ENCODE peak calls at places on chromosomes 13 and 19, in ten cellular contexts. L, Q, D, W, E, I, P, F, A and J are unnamed samples.

GRCh38 chr13:77300176-77301141 is 26.4 kb downstream of the MYCBP2 start:
- DNase-seq in L (no peak), D (no peak), F (no peak), P (no peak), A (no peak), E (no peak), W (peak), Q (no peak), I (peak), J (no peak)

GRCh38 chr19:38686530-38686888 is 39.1 kb downstream of the ACTN4 start:
- DNase-seq in A (no peak), I (no peak), Q (no peak), D (no peak), E (peak), P (no peak), W (peak), F (no peak), L (no peak), J (no peak)

GRCh38 chr19:10052602-10053360 is 33.3 kb upstream of the SHFL start:
- DNase-seq in W (no peak), I (no peak), P (no peak), D (no peak), Q (no peak), E (no peak), F (no peak), L (no peak), A (no peak), J (no peak)

GRCh38 chr13:20219585-20219984 is 12.5 kb downstream of the GJB6 start:
- DNase-seq in W (no peak), L (no peak), P (no peak), D (no peak), E (no peak), A (no peak), Q (no peak), F (no peak), I (no peak), J (no peak)

GRCh38 chr19:56356944-56357343 is 36.4 kb downstream of the ZNF582 start:
- DNase-seq in F (no peak), E (no peak), I (no peak), W (no peak), D (no peak), L (no peak), Q (no peak), P (no peak), A (no peak), J (no peak)

GRCh38 chr19:47411101-47411500 is 8.2 kb downstream of the MEIS3 start:
- DNase-seq in L (no peak), E (no peak), Q (no peak), W (no peak), A (no peak), D (no peak), F (peak), P (no peak), I (no peak), J (no peak)

GRCh38 chr13:42110410-42111155 is 62.1 kb downstream of the DGKH start:
- DNase-seq in I (peak), Q (no peak), W (peak), F (no peak), D (no peak), A (no peak), E (no peak), P (peak), L (no peak), J (no peak)

GRCh38 chr13:26456578-26457119 is 100.8 kb upstream of the WASF3 start:
- DNase-seq in D (no peak), P (no peak), E (no peak), I (no peak), W (no peak), F (no peak), A (no peak), L (no peak), Q (no peak), J (no peak)

GRCh38 chr19:43562698-43563241 is 12.6 kb downstream of the XRCC1 start:
- DNase-seq in A (peak), F (peak), D (no peak), P (no peak), L (peak), Q (peak), E (peak), I (peak), W (peak), J (no peak)

GRCh38 chr19:56946164-56946563 is 105.6 kb upstream of the PEG3 start:
- DNase-seq in F (no peak), A (no peak), I (no peak), L (no peak), Q (no peak), E (no peak), P (no peak), D (no peak), W (no peak), J (no peak)

GRCh38 chr13:79973533-79973963 is 367.4 kb downstream of the SPRY2 start:
- DNase-seq in A (no peak), Q (no peak), L (peak), P (no peak), E (peak), D (no peak), I (no peak), W (no peak), F (no peak), J (no peak)

GRCh38 chr13:28754698-28755545 is 36.2 kb upstream of the SLC46A3 start:
- DNase-seq in W (peak), Q (peak), D (no peak), I (peak), L (peak), E (no peak), P (peak), A (peak), F (no peak), J (no peak)

GRCh38 chr19:46772170-46773017 is 16.0 kb downstream of the SLC1A5 start:
- DNase-seq in Q (no peak), D (no peak), I (no peak), F (no peak), W (no peak), E (no peak), L (no peak), P (no peak), A (no peak), J (no peak)

GRCh38 chr19:10503002-10503789 is at the start of gene KEAP1:
- DNase-seq in F (peak), I (peak), W (peak), A (no peak), E (no peak), D (peak), P (no peak), L (peak), Q (peak), J (peak)

GRCh38 chr19:16527971-16528521 is 14.2 kb downstream of the CHERP start:
- DNase-seq in W (peak), P (peak), A (no peak), D (no peak), E (no peak), F (no peak), L (no peak), I (no peak), Q (no peak), J (no peak)

GRCh38 chr19:42143341-42144234 is 11.3 kb upstream of the POU2F2 start:
- DNase-seq in L (no peak), A (no peak), Q (no peak), E (no peak), F (no peak), P (peak), W (no peak), I (no peak), D (peak), J (no peak)

GRCh38 chr19:38792250-38793111 is 3.5 kb downstream of the LGALS7B start:
- DNase-seq in Q (peak), F (peak), D (no peak), P (no peak), I (no peak), W (no peak), E (peak), A (peak), L (peak), J (no peak)

GRCh38 chr19:9865732-9866627 is 30.9 kb downstream of the PIN1 start:
- DNase-seq in E (no peak), Q (no peak), P (no peak), F (no peak), W (no peak), A (no peak), L (no peak), D (no peak), I (no peak), J (no peak)

GRCh38 chr13:50679321-50679720 is 164.2 kb downstream of the DLEU7 start:
- DNase-seq in P (no peak), L (no peak), D (no peak), F (no peak), I (no peak), Q (no peak), E (no peak), A (no peak), W (no peak), J (no peak)

GRCh38 chr13:50682002-50682401 is 161.5 kb downstream of the DLEU7 start:
- DNase-seq in F (no peak), Q (no peak), I (no peak), D (no peak), W (no peak), A (no peak), P (no peak), E (no peak), L (no peak), J (no peak)

GRCh38 chr13:50676602-50677001 is 166.9 kb downstream of the DLEU7 start:
- DNase-seq in L (no peak), F (no peak), P (no peak), I (peak), E (no peak), Q (no peak), W (peak), A (no peak), D (peak), J (no peak)

GRCh38 chr13:50678464-50679162 is 164.9 kb downstream of the DLEU7 start:
- DNase-seq in W (no peak), P (no peak), I (peak), A (no peak), D (peak), L (no peak), F (no peak), E (no peak), Q (no peak), J (no peak)

DNA sequence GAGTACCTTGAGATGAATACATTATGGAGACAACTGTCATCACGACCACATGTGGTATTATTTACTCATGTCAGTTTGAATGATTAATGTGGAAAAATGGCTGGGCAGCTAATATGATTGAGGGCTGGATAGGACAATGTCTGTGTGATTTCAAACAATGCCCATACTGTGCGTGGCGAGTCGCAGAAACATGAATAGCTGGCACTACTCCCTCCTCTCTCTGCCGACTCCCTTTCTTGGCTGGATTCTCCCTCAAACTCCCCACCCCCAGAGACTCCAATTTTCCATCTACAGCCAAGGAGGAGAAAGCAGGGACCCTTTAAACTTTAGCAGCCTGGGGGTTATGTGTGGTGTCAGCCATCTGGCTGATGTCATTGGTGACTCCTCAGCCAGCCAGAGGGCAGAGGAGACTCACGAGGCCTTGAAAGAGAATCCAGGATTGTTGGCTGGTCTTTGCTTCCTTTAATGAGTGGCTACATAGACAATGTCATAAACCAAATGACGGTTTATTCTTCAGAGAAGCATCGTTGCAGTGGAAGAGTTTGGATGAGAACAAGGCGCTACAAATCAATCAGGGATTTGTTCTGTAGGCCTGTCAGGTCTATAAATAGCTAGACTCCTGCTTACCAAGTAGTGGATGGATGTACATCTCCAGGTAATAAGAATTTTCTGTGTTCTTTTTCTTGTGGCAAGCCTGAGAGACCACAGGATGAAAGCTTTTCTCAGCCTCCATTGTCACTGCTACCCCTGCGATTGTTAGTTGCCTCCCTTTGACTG is 165.6 kb downstream of the DLEU7 start:
- DNase-seq in E (no peak), F (no peak), Q (no peak), I (peak), A (no peak), W (no peak), L (no peak), D (no peak), P (no peak), J (no peak)
- TF ChIP-seq CTCF in E (no peak), F (no peak), Q (no peak), I (no peak), A (no peak), W (no peak), L (no peak), D (no peak), P (no peak), J (no peak)

GRCh38 chr19:3406571-3407111 is 40.3 kb downstream of the NFIC start:
- DNase-seq in E (no peak), Q (no peak), L (no peak), A (no peak), I (no peak), D (no peak), P (no peak), F (no peak), W (no peak), J (no peak)

GRCh38 chr19:3402631-3403443 is 36.5 kb downstream of the NFIC start:
- DNase-seq in D (no peak), E (no peak), P (no peak), W (no peak), F (no peak), A (no peak), L (no peak), I (no peak), Q (no peak), J (no peak)

GRCh38 chr19:3403489-3404323 is 37.3 kb downstream of the NFIC start:
- DNase-seq in D (no peak), F (peak), W (no peak), Q (peak), A (peak), E (peak), I (peak), L (peak), P (peak), J (peak)

GRCh38 chr19:3404324-3405260 is 38.2 kb downstream of the NFIC start:
- DNase-seq in E (peak), L (peak), W (no peak), F (peak), A (peak), Q (peak), D (no peak), I (peak), P (no peak), J (peak)

DNA sequence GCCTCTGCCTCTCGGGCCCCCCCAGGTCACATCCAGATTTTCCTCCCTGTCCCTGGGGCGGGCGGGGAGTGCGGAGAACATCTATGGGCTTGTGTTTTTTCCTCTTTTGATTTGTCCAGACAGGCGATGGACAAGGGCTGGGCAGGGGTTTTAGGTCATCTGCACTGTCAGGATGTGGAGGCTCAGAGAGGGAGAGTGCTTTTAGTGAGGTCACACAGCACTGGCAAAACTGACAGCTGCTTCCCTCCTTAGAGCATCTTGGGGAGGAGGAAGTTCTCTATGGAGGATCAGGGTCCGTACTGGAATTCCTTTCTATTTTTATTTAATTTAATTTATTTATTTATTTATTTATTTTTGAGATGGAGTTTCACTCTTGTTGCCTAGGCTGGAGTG is 38.9 kb downstream of the NFIC start:
- DNase-seq in D (no peak), I (no peak), A (no peak), F (no peak), L (no peak), W (no peak), E (no peak), P (no peak), Q (no peak), J (no peak)
- H3K4me3 ChIP-seq in D (no peak), I (no peak), A (no peak), F (peak), L (peak), W (no peak), E (peak), P (no peak), Q (no peak), J (peak)

DNA sequence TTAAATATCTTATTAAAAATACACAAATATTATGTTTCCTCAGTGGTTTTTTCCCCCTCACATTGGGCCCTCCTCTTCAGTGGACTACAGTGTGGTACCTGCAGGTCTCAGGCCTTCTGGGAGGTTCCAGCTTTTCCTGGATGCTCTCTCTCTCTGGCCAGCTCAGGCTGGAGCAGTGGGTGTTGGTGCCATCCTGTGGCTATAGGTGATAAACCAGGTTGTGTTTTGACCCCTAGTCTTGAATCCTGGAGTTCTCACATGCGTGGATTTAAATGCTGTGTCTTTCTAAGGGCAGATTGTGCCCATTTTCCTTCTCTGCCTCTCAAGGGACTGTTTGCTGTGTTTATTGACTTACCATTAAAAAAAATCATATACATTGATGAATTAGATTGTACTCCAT is 41.2 kb upstream of the ZNF527 start:
- DNase-seq in Q (no peak), A (no peak), W (no peak), L (no peak), E (no peak), P (peak), F (no peak), D (peak), I (no peak), J (no peak)
- TF ChIP-seq CTCF in Q (no peak), A (no peak), W (no peak), L (no peak), E (no peak), P (peak), F (no peak), D (peak), I (no peak), J (no peak)

DNA sequence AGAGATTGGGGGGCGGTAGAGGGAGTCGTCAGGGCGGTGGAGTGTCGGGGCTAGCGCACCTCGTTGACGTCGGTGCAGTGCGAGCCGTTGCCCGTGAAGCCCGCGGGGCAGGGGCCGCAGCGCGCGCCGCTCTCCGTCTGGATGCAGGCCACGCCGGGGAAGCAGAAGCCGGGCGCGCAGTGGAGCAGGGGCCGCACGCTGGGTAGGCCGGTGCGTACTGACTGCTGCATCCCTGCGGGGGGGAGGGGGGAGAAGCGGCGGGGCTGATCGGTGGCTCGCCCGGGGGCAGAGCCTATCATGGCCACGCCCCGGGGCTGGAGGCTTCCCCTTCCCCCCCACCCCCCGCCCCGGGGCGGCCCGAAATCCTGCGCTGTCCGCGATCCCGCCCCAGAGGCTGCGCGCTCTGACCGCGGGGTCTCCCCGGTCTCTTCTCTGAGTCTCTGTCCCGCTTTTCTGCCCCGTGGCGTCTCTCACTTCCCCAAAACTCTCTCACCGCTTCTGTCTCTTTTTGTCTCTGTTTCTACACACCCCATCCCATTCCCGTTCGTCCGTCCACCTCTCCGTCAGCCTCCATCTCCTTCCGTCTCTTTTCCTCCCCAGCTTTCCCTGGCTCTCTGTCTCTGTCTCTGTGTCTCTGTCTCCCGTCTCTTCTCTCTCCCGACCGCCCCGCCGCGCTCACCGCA is 1.1 kb downstream of the COMP start:
- DNase-seq in D (no peak), F (no peak), L (no peak), P (peak), A (peak), Q (no peak), E (no peak), W (peak), I (no peak), J (no peak)
- H3K4me3 ChIP-seq in D (no peak), F (peak), L (peak), P (no peak), A (peak), Q (no peak), E (peak), W (no peak), I (peak), J (peak)

GRCh38 chr19:19064098-19064722 is 416 bp downstream of the SLC25A42 start:
- DNase-seq in L (no peak), W (no peak), A (no peak), E (no peak), I (no peak), D (no peak), Q (no peak), F (no peak), P (no peak), J (no peak)
- TF ChIP-seq CTCF in L (no peak), W (no peak), A (no peak), E (no peak), I (peak), D (peak), Q (no peak), F (peak), P (peak), J (no peak)

GRCh38 chr19:3243851-3244700 is 19.6 kb downstream of the CELF5 start:
- DNase-seq in D (peak), F (no peak), Q (no peak), E (no peak), P (peak), I (peak), W (peak), L (no peak), A (no peak), J (no peak)
- H3K4me3 ChIP-seq in D (no peak), F (no peak), Q (no peak), E (no peak), P (no peak), I (no peak), W (no peak), L (no peak), A (no peak), J (no peak)

GRCh38 chr13:110516500-110516899 is 45.0 kb downstream of the RAB20 start:
- DNase-seq in D (no peak), F (no peak), E (no peak), A (no peak), P (no peak), Q (no peak), W (no peak), I (no peak), L (no peak), J (no peak)
- TF ChIP-seq CTCF in D (no peak), F (no peak), E (no peak), A (no peak), P (no peak), Q (no peak), W (no peak), I (no peak), L (no peak), J (no peak)

DNA sequence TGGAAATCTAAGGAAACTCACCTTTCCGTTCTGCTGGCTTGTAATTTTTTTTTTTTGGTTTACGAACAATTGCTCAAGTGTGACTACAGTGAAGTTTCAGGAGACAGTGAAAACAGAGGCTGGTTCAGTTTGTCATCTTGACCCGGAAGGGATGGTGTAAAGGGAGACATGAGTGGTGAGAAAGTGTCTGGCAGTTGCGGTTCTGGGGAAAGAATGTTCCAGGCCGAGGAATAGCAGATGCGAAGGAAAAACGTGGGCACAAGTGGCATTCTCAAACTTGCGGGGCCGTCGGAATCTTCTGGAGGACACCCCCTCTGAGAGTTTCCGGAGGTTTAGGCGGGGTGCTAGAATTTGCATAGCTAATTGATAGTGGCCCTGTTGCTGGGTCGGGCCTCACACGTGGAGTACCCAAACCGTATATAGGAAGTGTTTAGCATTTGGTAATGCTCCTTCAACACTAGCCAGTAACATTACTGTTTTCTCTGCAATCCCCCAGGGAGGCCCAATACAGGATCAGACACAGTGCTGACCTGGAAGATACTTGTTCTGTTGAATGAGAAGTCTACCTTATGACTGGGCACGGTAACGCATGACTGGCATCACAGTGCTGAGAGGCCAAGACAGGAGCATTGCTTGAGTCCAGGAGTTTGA is 2.8 kb upstream of the TNFSF9 start:
- DNase-seq in A (peak), I (no peak), Q (no peak), P (no peak), E (no peak), W (peak), L (no peak), F (no peak), D (no peak), J (no peak)
- H3K4me3 ChIP-seq in A (no peak), I (no peak), Q (no peak), P (no peak), E (no peak), W (no peak), L (no peak), F (no peak), D (no peak), J (no peak)